ENCODE peak calls at places on chromosomes 4 and X, in four cellular contexts. One of them, this sample, is unnamed.

GRCh38 chr4:19983072-19983471 is 268.6 kb upstream of the SLIT2 start:
- DNase-seq in AG04450: peak
- DNase-seq in endodermal cell: no peak
- DNase-seq in CD8-positive, alpha-beta T cell: no peak
- DNase-seq in this sample: no peak

GRCh38 chrX:40975951-40976350 is 109.3 kb upstream of the USP9X start:
- DNase-seq in AG04450: no peak
- DNase-seq in endodermal cell: no peak
- DNase-seq in CD8-positive, alpha-beta T cell: no peak
- DNase-seq in this sample: no peak

GRCh38 chr4:114563536-114564315 is 34.9 kb upstream of the UGT8 start:
- DNase-seq in AG04450: no peak
- DNase-seq in endodermal cell: peak
- DNase-seq in CD8-positive, alpha-beta T cell: no peak
- DNase-seq in this sample: no peak

GRCh38 chr4:89754531-89754930 is 82.4 kb downstream of the SNCA start:
- DNase-seq in AG04450: no peak
- DNase-seq in endodermal cell: no peak
- DNase-seq in CD8-positive, alpha-beta T cell: no peak
- DNase-seq in this sample: no peak

GRCh38 chrX:57286507-57287251 is at the start of gene FAAH2:
- DNase-seq in AG04450: no peak
- DNase-seq in endodermal cell: peak
- DNase-seq in CD8-positive, alpha-beta T cell: peak
- DNase-seq in this sample: peak

GRCh38 chr4:142331132-142331531 is 515.0 kb downstream of the INPP4B start:
- DNase-seq in AG04450: no peak
- DNase-seq in endodermal cell: no peak
- DNase-seq in CD8-positive, alpha-beta T cell: no peak
- DNase-seq in this sample: no peak

GRCh38 chr4:81032805-81033684 is 2.5 kb downstream of the BMP3 start:
- DNase-seq in AG04450: no peak
- DNase-seq in endodermal cell: no peak
- DNase-seq in CD8-positive, alpha-beta T cell: no peak
- DNase-seq in this sample: no peak

GRCh38 chr4:173371292-173372192 is 788 bp downstream of the SAP30 start:
- DNase-seq in AG04450: peak
- DNase-seq in endodermal cell: peak
- DNase-seq in CD8-positive, alpha-beta T cell: peak
- DNase-seq in this sample: peak

GRCh38 chrX:17814557-17814956 is 46.5 kb downstream of the RAI2 start:
- DNase-seq in AG04450: no peak
- DNase-seq in endodermal cell: no peak
- DNase-seq in CD8-positive, alpha-beta T cell: no peak
- DNase-seq in this sample: no peak

GRCh38 chr4:53788011-53788410 is 196.7 kb upstream of the LNX1 start:
- DNase-seq in AG04450: no peak
- DNase-seq in endodermal cell: no peak
- DNase-seq in CD8-positive, alpha-beta T cell: no peak
- DNase-seq in this sample: no peak

GRCh38 chr4:33067221-33067620 is 2347.1 kb downstream of the PCDH7 start:
- DNase-seq in AG04450: no peak
- DNase-seq in endodermal cell: no peak
- DNase-seq in CD8-positive, alpha-beta T cell: no peak
- DNase-seq in this sample: no peak

GRCh38 chrX:17605676-17606075 is 131.6 kb upstream of the SCML1 start:
- DNase-seq in AG04450: no peak
- DNase-seq in endodermal cell: no peak
- DNase-seq in CD8-positive, alpha-beta T cell: no peak
- DNase-seq in this sample: no peak

GRCh38 chr4:124867551-124867950 is 155.0 kb upstream of the ANKRD50 start:
- DNase-seq in AG04450: no peak
- DNase-seq in endodermal cell: no peak
- DNase-seq in CD8-positive, alpha-beta T cell: no peak
- DNase-seq in this sample: no peak

GRCh38 chr4:123505457-123506310 is 109.1 kb downstream of the SPRY1 start:
- DNase-seq in AG04450: peak
- DNase-seq in endodermal cell: peak
- DNase-seq in CD8-positive, alpha-beta T cell: peak
- DNase-seq in this sample: peak

GRCh38 chrX:2500091-2500680 is 590 bp downstream of the DHRSX start:
- DNase-seq in AG04450: no peak
- DNase-seq in endodermal cell: peak
- DNase-seq in CD8-positive, alpha-beta T cell: peak
- DNase-seq in this sample: peak
- TF ChIP-seq CTCF in AG04450: no peak
- TF ChIP-seq CTCF in endodermal cell: peak
- TF ChIP-seq CTCF in CD8-positive, alpha-beta T cell: no peak
- TF ChIP-seq CTCF in this sample: peak

GRCh38 chrX:154546354-154547244 is at the start of gene G6PD:
- DNase-seq in AG04450: no peak
- DNase-seq in endodermal cell: peak
- DNase-seq in CD8-positive, alpha-beta T cell: peak
- DNase-seq in this sample: peak
- TF ChIP-seq CTCF in AG04450: no peak
- TF ChIP-seq CTCF in endodermal cell: no peak
- TF ChIP-seq CTCF in CD8-positive, alpha-beta T cell: no peak
- TF ChIP-seq CTCF in this sample: no peak

GRCh38 chr4:37602454-37603069 is 83.6 kb downstream of the RELL1 start:
- DNase-seq in AG04450: no peak
- DNase-seq in endodermal cell: peak
- DNase-seq in CD8-positive, alpha-beta T cell: no peak
- DNase-seq in this sample: no peak
- TF ChIP-seq CTCF in AG04450: no peak
- TF ChIP-seq CTCF in endodermal cell: no peak
- TF ChIP-seq CTCF in CD8-positive, alpha-beta T cell: no peak
- TF ChIP-seq CTCF in this sample: no peak

DNA sequence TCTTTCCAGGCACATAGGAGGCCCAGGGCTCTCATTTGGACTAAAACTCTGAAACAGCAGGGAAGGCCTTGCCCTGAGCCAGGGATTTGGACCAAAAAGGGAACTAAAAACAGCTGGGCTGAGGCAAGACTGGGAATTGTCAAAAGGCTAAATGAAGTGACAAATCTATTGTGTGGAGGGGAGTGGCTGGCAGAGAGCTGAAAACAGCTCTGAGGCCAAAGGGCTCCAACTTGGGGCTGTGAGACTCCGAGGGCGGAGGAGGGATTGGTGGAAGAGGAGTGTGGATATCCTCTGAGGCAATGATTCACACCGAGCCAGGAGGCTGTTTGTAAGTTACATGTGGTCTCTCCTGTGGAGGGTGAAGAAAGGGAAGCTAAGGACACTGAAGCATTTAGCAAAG is 63.2 kb downstream of the PHEX start:
- DNase-seq in AG04450: no peak
- DNase-seq in endodermal cell: peak
- DNase-seq in CD8-positive, alpha-beta T cell: no peak
- DNase-seq in this sample: no peak
- TF ChIP-seq CTCF in AG04450: no peak
- TF ChIP-seq CTCF in endodermal cell: no peak
- TF ChIP-seq CTCF in CD8-positive, alpha-beta T cell: no peak
- TF ChIP-seq CTCF in this sample: no peak